ENCODE peak calls at places on chromosomes 16 and 17, in seven cellular contexts. U is GM12878, C is stomach, R is thyroid gland, Z is ovary, M is HCT116, W is body of pancreas. F is an unnamed sample. For H3K27me3, the result is how much of the 10 kb centered on the place peaks cover.

GRCh38 chr17:55540414-55541091 is 29.3 kb upstream of the SMIM36 start:
- DNase-seq in U (no peak), C (no peak), R (no peak), Z (no peak), M (no peak), W (no peak), F (no peak)

GRCh38 chr16:75323928-75324327 is 72.5 kb upstream of the BCAR1 start:
- DNase-seq in U (no peak), C (no peak), R (no peak), Z (no peak), M (no peak), W (no peak), F (no peak)

GRCh38 chr17:21689604-21690003 is 2.7 kb upstream of the KCNJ18 start:
- DNase-seq in U (no peak), C (no peak), R (peak), Z (peak), M (peak), W (no peak), F (no peak)

GRCh38 chr16:23482778-23483177 is 27.5 kb downstream of the GGA2 start:
- DNase-seq in U (no peak), C (no peak), R (no peak), Z (no peak), M (no peak), W (no peak), F (no peak)

GRCh38 chr16:71425746-71426068 is 16.1 kb downstream of the TLE7 start:
- DNase-seq in U (no peak), C (no peak), R (no peak), Z (no peak), M (no peak), W (no peak), F (no peak)

GRCh38 chr17:36885161-36885735 is 52.0 kb upstream of the LHX1 start:
- DNase-seq in U (no peak), C (no peak), R (no peak), Z (no peak), M (no peak), W (no peak), F (no peak)

GRCh38 chr16:14434860-14435259 is 195.2 kb downstream of the PARN start:
- DNase-seq in U (no peak), C (no peak), R (no peak), Z (no peak), M (no peak), W (no peak), F (no peak)

GRCh38 chr16:50396770-50397525 is 28.2 kb upstream of the BRD7 start:
- DNase-seq in U (no peak), C (no peak), R (no peak), Z (no peak), M (peak), W (no peak), F (no peak)

GRCh38 chr17:32519769-32520701 is 33.2 kb downstream of the CDK5R1 start:
- DNase-seq in U (peak), C (peak), R (no peak), Z (no peak), M (no peak), W (no peak), F (no peak)

GRCh38 chr17:50864747-50865059 is 1.5 kb downstream of the TOB1 start:
- DNase-seq in U (no peak), C (no peak), R (no peak), Z (no peak), M (no peak), W (no peak), F (no peak)

GRCh38 chr17:3512512-3513171 is 36.8 kb downstream of the ASPA start:
- DNase-seq in U (no peak), C (peak), R (peak), Z (peak), M (no peak), W (peak), F (peak)

GRCh38 chr16:47731252-47731651 is 270.1 kb downstream of the PHKB start:
- DNase-seq in U (no peak), C (no peak), R (no peak), Z (no peak), M (no peak), W (no peak), F (no peak)
- TF ChIP-seq POLR2A in U (no peak), C (no peak), R (no peak), Z (no peak), M (no peak), W (no peak), F (no peak)

GRCh38 chr16:84917492-84917891 is 93.8 kb downstream of the ZDHHC7 start:
- DNase-seq in U (no peak), C (no peak), R (no peak), Z (no peak), M (no peak), W (no peak), F (no peak)

GRCh38 chr16:84916850-84917249 is 94.5 kb downstream of the ZDHHC7 start:
- DNase-seq in U (no peak), C (no peak), R (no peak), Z (no peak), M (no peak), W (no peak), F (no peak)

GRCh38 chr16:84919751-84920150 is 91.6 kb downstream of the ZDHHC7 start:
- DNase-seq in U (no peak), C (no peak), R (no peak), Z (no peak), M (no peak), W (no peak), F (no peak)

GRCh38 chr16:84919267-84919666 is 92.1 kb downstream of the ZDHHC7 start:
- DNase-seq in U (no peak), C (no peak), R (no peak), Z (no peak), M (no peak), W (no peak), F (no peak)

GRCh38 chr16:84918006-84918909 is 93.1 kb downstream of the ZDHHC7 start:
- DNase-seq in U (no peak), C (no peak), R (no peak), Z (no peak), M (no peak), W (no peak), F (no peak)
- H3K27me3 ChIP-seq in U (under half), C (under half), R (under half), Z (under half), M (half or more), W (under half), F (under half)

GRCh38 chr17:42421479-42422332 is 1.4 kb downstream of the CAVIN1 start:
- DNase-seq in U (no peak), C (peak), R (peak), Z (peak), M (no peak), W (peak), F (peak)
- H3K27ac ChIP-seq in U (no peak), C (peak), R (peak), Z (peak), M (peak), W (peak), F (peak)

DNA sequence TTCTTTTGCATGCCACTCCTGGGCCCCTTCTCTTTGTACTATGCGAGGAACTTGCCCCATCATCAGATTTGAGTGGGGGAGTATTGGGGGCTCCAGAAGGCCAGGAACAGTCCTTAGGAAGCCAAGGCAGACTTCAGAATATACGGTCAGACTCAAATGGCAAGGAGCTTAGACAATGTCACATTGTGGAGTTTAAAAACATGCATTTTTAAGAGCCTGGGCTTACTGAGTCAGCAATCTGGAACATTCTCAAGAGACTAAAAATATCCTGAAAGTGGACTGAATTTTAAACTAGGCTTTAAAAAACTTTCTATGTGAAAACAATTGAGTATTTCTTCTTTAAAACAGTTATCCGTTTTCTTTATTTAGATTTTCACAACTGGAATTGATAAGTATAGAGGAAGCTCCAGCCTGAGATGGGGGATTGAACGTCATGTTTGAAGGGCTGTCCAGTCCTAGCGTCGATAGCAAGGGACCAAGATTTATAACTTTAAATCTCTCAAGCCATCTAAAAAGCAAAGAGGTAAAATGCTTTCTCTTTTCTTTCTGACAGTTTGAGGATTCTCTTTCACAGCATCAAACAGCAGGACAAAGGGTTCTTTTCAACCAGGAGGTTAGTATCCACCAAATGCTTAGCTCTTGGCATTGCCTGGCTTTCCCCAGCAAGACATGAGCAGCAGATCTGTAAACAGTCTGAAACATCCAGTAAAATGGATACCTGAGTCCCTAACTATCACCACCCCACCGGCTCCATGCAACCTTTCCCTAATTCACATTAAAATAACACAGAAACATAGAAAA is 45.8 kb upstream of the CDRT4 start:
- DNase-seq in U (no peak), C (no peak), R (peak), Z (no peak), M (no peak), W (no peak), F (no peak)
- TF ChIP-seq POLR2A in U (no peak), C (no peak), R (no peak), Z (no peak), M (no peak), W (no peak), F (no peak)

DNA sequence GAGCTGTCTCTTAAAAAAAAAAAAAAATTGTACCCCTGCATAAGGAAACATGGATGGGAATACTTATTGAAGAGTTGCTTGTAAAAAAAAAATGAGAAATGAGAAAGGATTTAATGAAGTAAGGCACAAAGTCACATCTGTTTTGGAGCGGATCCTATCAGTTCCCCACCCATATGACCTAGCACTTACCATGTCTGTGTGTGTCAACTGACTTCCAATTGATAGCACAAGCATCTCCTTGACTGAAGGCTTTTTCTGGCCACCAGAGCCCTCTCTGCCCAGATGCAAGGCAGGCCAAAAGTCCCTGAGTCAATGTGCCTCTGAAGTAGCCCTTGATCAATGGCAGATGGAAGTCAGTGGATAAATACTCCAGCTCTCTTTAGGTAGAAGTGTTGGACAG is 13.4 kb upstream of the NLK start:
- DNase-seq in U (no peak), C (no peak), R (no peak), Z (no peak), M (no peak), W (no peak), F (no peak)
- H3K27me3 ChIP-seq in U (under half), C (under half), R (under half), Z (under half), M (under half), W (under half), F (under half)

F was measured in right lobe of liver.